ENCODE peak calls at places on chromosomes 5 and 9, in four cellular contexts. One of them, this sample, is unnamed.

GRCh38 chr5:128052764-128053163 is 30.8 kb upstream of the SLC12A2 start:
- DNase-seq in Calu3: no peak
- DNase-seq in lung: no peak
- DNase-seq in progenitor cell of endocrine pancreas: no peak
- DNase-seq in this sample: no peak

GRCh38 chr9:7371032-7371431 is 428.5 kb downstream of the DMAC1 start:
- DNase-seq in lung: no peak
- DNase-seq in Calu3: no peak
- DNase-seq in progenitor cell of endocrine pancreas: no peak
- DNase-seq in this sample: no peak

GRCh38 chr5:38776494-38776893 is 69.3 kb upstream of the OSMR start:
- DNase-seq in Calu3: no peak
- DNase-seq in lung: no peak
- DNase-seq in progenitor cell of endocrine pancreas: no peak
- DNase-seq in this sample: no peak

GRCh38 chr5:6328173-6328572 is 50.2 kb downstream of the MED10 start:
- DNase-seq in lung: no peak
- DNase-seq in Calu3: peak
- DNase-seq in progenitor cell of endocrine pancreas: peak
- DNase-seq in this sample: no peak

GRCh38 chr5:121189569-121190305 is 661.9 kb upstream of the FTMT start:
- DNase-seq in Calu3: peak
- DNase-seq in lung: no peak
- DNase-seq in progenitor cell of endocrine pancreas: no peak
- DNase-seq in this sample: peak

GRCh38 chr5:150394103-150394502 is 18.6 kb downstream of the CD74 start:
- DNase-seq in progenitor cell of endocrine pancreas: no peak
- DNase-seq in lung: no peak
- DNase-seq in Calu3: no peak
- DNase-seq in this sample: no peak

GRCh38 chr5:80569961-80570786 is at the start of gene ANKRD34B:
- DNase-seq in Calu3: peak
- DNase-seq in lung: no peak
- DNase-seq in progenitor cell of endocrine pancreas: peak
- DNase-seq in this sample: peak

GRCh38 chr9:116451500-116451899 is 235.6 kb upstream of the TRIM32 start:
- DNase-seq in Calu3: no peak
- DNase-seq in lung: no peak
- DNase-seq in progenitor cell of endocrine pancreas: no peak
- DNase-seq in this sample: no peak

GRCh38 chr9:72627147-72627546 is 105.7 kb downstream of the TMC1 start:
- DNase-seq in Calu3: no peak
- DNase-seq in progenitor cell of endocrine pancreas: no peak
- DNase-seq in lung: no peak
- DNase-seq in this sample: no peak

GRCh38 chr5:139660105-139660915 is 12.2 kb downstream of the CXXC5 start:
- DNase-seq in Calu3: peak
- DNase-seq in progenitor cell of endocrine pancreas: no peak
- DNase-seq in lung: peak
- DNase-seq in this sample: peak

GRCh38 chr5:146165469-146165868 is 17.0 kb downstream of the LARS1 start:
- DNase-seq in Calu3: no peak
- DNase-seq in lung: no peak
- DNase-seq in progenitor cell of endocrine pancreas: no peak
- DNase-seq in this sample: no peak

GRCh38 chr9:108057421-108058136 is 568.0 kb upstream of the KLF4 start:
- DNase-seq in progenitor cell of endocrine pancreas: no peak
- DNase-seq in Calu3: peak
- DNase-seq in lung: peak
- DNase-seq in this sample: no peak

GRCh38 chr9:91795500-91796241 is 154.4 kb downstream of the ROR2 start:
- DNase-seq in lung: no peak
- DNase-seq in Calu3: no peak
- DNase-seq in progenitor cell of endocrine pancreas: no peak
- DNase-seq in this sample: no peak

GRCh38 chr5:107832746-107833145 is 162.0 kb upstream of the EFNA5 start:
- DNase-seq in progenitor cell of endocrine pancreas: no peak
- DNase-seq in Calu3: no peak
- DNase-seq in lung: no peak
- DNase-seq in this sample: no peak

GRCh38 chr5:127936439-127936972 is 147.1 kb upstream of the SLC12A2 start:
- DNase-seq in Calu3: peak
- DNase-seq in progenitor cell of endocrine pancreas: no peak
- DNase-seq in lung: no peak
- DNase-seq in this sample: no peak

GRCh38 chr9:91376239-91376638 is 14.5 kb upstream of the AUH start:
- DNase-seq in lung: no peak
- DNase-seq in progenitor cell of endocrine pancreas: no peak
- DNase-seq in Calu3: no peak
- DNase-seq in this sample: no peak

GRCh38 chr5:52844885-52845284 is 57.2 kb downstream of the ITGA1 start:
- DNase-seq in progenitor cell of endocrine pancreas: no peak
- DNase-seq in Calu3: no peak
- DNase-seq in lung: no peak
- DNase-seq in this sample: no peak

GRCh38 chr5:116488334-116488733 is 86.3 kb downstream of the SEMA6A start:
- DNase-seq in lung: no peak
- DNase-seq in Calu3: no peak
- DNase-seq in progenitor cell of endocrine pancreas: no peak
- DNase-seq in this sample: no peak

GRCh38 chr9:13410566-13411031 is 131.1 kb upstream of the MPDZ start:
- DNase-seq in lung: no peak
- DNase-seq in Calu3: no peak
- DNase-seq in progenitor cell of endocrine pancreas: no peak
- DNase-seq in this sample: no peak

GRCh38 chr9:110835404-110835803 is 166.8 kb downstream of the MUSK start:
- DNase-seq in lung: no peak
- DNase-seq in Calu3: no peak
- DNase-seq in progenitor cell of endocrine pancreas: no peak
- DNase-seq in this sample: no peak

GRCh38 chr9:121763131-121763530 is 111.7 kb downstream of the DAB2IP start:
- DNase-seq in progenitor cell of endocrine pancreas: no peak
- DNase-seq in lung: no peak
- DNase-seq in Calu3: no peak
- DNase-seq in this sample: no peak

GRCh38 chr5:94196959-94197358 is 421.4 kb downstream of the KIAA0825 start:
- DNase-seq in Calu3: no peak
- DNase-seq in lung: no peak
- DNase-seq in progenitor cell of endocrine pancreas: no peak
- DNase-seq in this sample: no peak

GRCh38 chr5:1763548-1763911 is 36.1 kb downstream of the MRPL36 start:
- DNase-seq in Calu3: peak
- DNase-seq in lung: no peak
- DNase-seq in progenitor cell of endocrine pancreas: no peak
- DNase-seq in this sample: peak

GRCh38 chr5:94618029-94618492 is 343 bp downstream of the KIAA0825 start:
- DNase-seq in lung: peak
- DNase-seq in Calu3: peak
- DNase-seq in progenitor cell of endocrine pancreas: no peak
- DNase-seq in this sample: no peak

GRCh38 chr5:112146323-112146848 is 272.7 kb downstream of the EPB41L4A start:
- DNase-seq in lung: no peak
- DNase-seq in Calu3: no peak
- DNase-seq in progenitor cell of endocrine pancreas: no peak
- DNase-seq in this sample: no peak

GRCh38 chr5:177304392-177305119 is 957 bp downstream of the PRELID1 start:
- DNase-seq in progenitor cell of endocrine pancreas: no peak
- DNase-seq in lung: no peak
- DNase-seq in Calu3: no peak
- DNase-seq in this sample: no peak

GRCh38 chr5:31531543-31531887 is 378 bp downstream of the DROSHA start:
- DNase-seq in Calu3: peak
- DNase-seq in progenitor cell of endocrine pancreas: no peak
- DNase-seq in lung: no peak
- DNase-seq in this sample: no peak

GRCh38 chr5:143336485-143336884 is 67.0 kb downstream of the NR3C1 start:
- DNase-seq in Calu3: no peak
- DNase-seq in progenitor cell of endocrine pancreas: no peak
- DNase-seq in lung: no peak
- DNase-seq in this sample: no peak

DNA sequence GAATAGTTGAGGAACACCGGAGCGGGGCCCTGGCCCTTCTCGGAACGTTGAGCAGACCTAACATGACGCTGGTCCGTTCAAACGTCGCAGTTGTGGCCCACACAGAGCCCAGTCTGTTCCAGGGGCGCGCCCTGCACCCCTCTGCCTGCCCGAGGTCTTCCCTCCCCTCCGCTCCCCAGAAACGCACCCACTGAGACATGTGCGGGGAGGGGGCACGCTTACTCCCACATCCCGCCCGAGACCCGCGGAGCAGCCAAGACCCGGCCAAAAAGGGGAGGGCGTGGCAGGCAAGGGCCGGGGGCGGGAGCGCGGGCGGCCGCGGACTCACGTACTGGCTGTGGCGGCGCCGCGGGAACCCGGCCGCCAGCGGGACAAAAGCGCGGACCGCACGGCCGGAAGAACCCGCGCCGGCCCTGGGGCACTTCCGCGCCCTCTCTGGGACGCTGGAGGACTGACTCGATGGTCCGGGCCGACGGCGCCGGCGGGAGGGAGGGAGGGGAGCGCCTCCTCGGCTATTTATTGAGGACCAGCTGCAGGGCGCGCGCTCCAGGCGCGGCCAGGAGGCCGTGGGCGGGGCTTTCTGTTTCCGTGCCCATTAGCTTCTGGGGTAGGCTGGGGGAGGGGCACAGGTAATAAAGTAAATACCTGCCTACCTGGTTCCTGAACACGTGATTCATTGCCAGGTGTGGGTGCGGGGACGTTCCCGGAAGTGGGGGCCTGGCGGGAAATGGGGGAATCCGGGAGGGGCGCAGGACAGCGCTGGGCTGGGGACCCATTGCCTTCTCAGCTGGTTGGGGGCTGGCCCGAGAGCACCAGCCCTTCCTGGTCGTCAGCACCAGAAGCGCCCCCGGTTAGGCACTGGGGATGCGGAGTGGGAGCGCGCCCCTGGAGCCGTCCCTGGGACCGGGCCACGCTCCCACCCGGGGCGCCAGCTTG is at the start of gene ZFP62:
- DNase-seq in progenitor cell of endocrine pancreas: peak
- DNase-seq in Calu3: peak
- DNase-seq in lung: peak
- DNase-seq in this sample: peak
- TF ChIP-seq CTCF in progenitor cell of endocrine pancreas: no peak
- TF ChIP-seq CTCF in Calu3: no peak
- TF ChIP-seq CTCF in lung: no peak
- TF ChIP-seq CTCF in this sample: no peak

GRCh38 chr9:68685770-68686169 is 19.3 kb upstream of the PIP5K1B start:
- DNase-seq in Calu3: peak
- DNase-seq in progenitor cell of endocrine pancreas: no peak
- DNase-seq in lung: peak
- DNase-seq in this sample: no peak
- TF ChIP-seq CTCF in Calu3: no peak
- TF ChIP-seq CTCF in progenitor cell of endocrine pancreas: peak
- TF ChIP-seq CTCF in lung: no peak
- TF ChIP-seq CTCF in this sample: no peak

DNA sequence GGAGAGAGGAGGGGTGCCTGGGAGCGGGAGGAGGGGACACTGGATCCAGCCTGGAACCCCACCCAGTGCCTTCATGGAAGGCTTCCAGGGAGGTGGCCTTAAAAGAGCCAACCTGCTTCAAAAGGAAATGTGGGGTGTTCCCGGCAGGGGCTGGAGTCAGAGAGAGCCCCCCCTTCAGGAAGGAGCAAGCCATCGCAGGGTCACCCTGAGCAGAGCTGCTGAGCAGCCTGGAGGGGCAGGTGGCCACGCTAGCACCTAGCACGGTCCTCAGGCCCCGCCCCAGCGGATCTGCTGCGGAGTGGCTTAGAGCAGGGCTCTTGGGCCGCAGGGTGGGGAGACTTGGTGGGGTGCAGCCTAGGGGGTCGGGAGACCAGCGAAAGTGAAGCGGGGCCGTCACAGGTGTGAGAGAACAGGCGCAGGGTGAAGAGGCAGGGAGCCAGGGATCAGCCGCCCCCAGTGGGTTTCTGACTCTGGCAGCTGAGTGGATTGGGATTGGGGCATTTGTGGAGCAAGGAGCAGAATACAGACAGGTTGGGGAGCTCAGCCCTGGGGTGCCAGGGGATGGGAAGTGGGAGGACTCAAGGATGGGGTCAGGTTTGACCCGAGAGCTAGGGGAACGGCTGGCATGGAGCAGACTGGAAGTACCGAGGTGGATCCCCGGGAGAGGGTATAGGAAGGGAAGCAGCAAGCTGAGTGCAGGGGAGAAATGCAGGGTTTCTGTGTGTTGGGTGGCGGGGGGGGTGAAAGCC is 1.5 kb downstream of the LCN2 start:
- DNase-seq in Calu3: peak
- DNase-seq in lung: no peak
- DNase-seq in progenitor cell of endocrine pancreas: no peak
- DNase-seq in this sample: no peak
- TF ChIP-seq CTCF in Calu3: peak
- TF ChIP-seq CTCF in lung: no peak
- TF ChIP-seq CTCF in progenitor cell of endocrine pancreas: peak
- TF ChIP-seq CTCF in this sample: peak

GRCh38 chr5:74596930-74597329 is 43.6 kb downstream of the ENC1 start:
- DNase-seq in lung: no peak
- DNase-seq in progenitor cell of endocrine pancreas: no peak
- DNase-seq in Calu3: no peak
- DNase-seq in this sample: no peak
- TF ChIP-seq CTCF in lung: no peak
- TF ChIP-seq CTCF in progenitor cell of endocrine pancreas: no peak
- TF ChIP-seq CTCF in Calu3: no peak
- TF ChIP-seq CTCF in this sample: no peak

This sample was measured in osteocyte.